ENCODE peak calls at places on chromosomes 13 and 19, in four cellular contexts. B, F, E and C are unnamed samples.

GRCh38 chr19:956747-957451 is 27.2 kb upstream of the WDR18 start:
- DNase-seq in B (no peak), F (peak), E (no peak), C (no peak)

GRCh38 chr13:59837101-59837500 is 326.6 kb downstream of the DIAPH3 start:
- DNase-seq in B (no peak), F (no peak), E (no peak), C (no peak)

GRCh38 chr19:23071087-23071511 is 45.7 kb upstream of the ZNF730 start:
- DNase-seq in B (no peak), F (no peak), E (peak), C (peak)

GRCh38 chr13:43787998-43788397 is 1.2 kb upstream of the ENOX1 start:
- DNase-seq in B (no peak), F (peak), E (no peak), C (no peak)

GRCh38 chr13:56400774-56401173 is 739.9 kb upstream of the PRR20A start:
- DNase-seq in B (no peak), F (no peak), E (no peak), C (no peak)

GRCh38 chr19:489418-490196 is 6.7 kb upstream of the MADCAM1 start:
- DNase-seq in B (peak), F (no peak), E (no peak), C (no peak)

GRCh38 chr19:15640904-15641597 is 354 bp downstream of the CYP4F3 start:
- DNase-seq in B (no peak), F (no peak), E (no peak), C (no peak)

GRCh38 chr13:100323937-100324336 is 235.0 kb downstream of the PCCA start:
- DNase-seq in B (no peak), F (no peak), E (no peak), C (no peak)

GRCh38 chr13:31749929-31750328 is 10.6 kb downstream of the RXFP2 start:
- DNase-seq in B (no peak), F (no peak), E (no peak), C (no peak)

GRCh38 chr13:61463027-61463426 is 47.4 kb upstream of the PCDH20 start:
- DNase-seq in B (no peak), F (no peak), E (no peak), C (no peak)

GRCh38 chr19:3670258-3670795 is 29.9 kb downstream of the PIP5K1C start:
- DNase-seq in B (peak), F (peak), E (peak), C (peak)

GRCh38 chr13:89827552-89827951 is 1519.9 kb upstream of the MIR17HG start:
- DNase-seq in B (no peak), F (no peak), E (no peak), C (no peak)

GRCh38 chr13:97459215-97459772 is 25.3 kb downstream of the RAP2A start:
- DNase-seq in B (no peak), F (no peak), E (no peak), C (no peak)

GRCh38 chr19:45526143-45526542 is 18.9 kb downstream of the VASP start:
- DNase-seq in B (peak), F (peak), E (peak), C (peak)

GRCh38 chr19:43408043-43408442 is 6.6 kb upstream of the TEX101 start:
- DNase-seq in B (no peak), F (no peak), E (no peak), C (no peak)

GRCh38 chr19:12723383-12723642 is 419 bp downstream of the TNPO2 start:
- DNase-seq in B (no peak), F (no peak), E (no peak), C (no peak)

GRCh38 chr13:48783181-48783630 is 129.5 kb downstream of the CYSLTR2 start:
- DNase-seq in B (peak), F (peak), E (peak), C (peak)

GRCh38 chr19:8499048-8499833 is 3.2 kb downstream of the PRAM1 start:
- DNase-seq in B (no peak), F (no peak), E (no peak), C (no peak)

GRCh38 chr13:109412232-109412935 is 374.0 kb downstream of the IRS2 start:
- DNase-seq in B (peak), F (peak), E (peak), C (peak)

GRCh38 chr13:42649761-42650289 is 75.9 kb downstream of the TNFSF11 start:
- DNase-seq in B (no peak), F (no peak), E (no peak), C (no peak)

GRCh38 chr13:73851104-73851503 is 283.1 kb downstream of the KLF12 start:
- DNase-seq in B (no peak), F (no peak), E (no peak), C (no peak)

GRCh38 chr13:82717249-82717648 is 1165.0 kb downstream of the SLITRK1 start:
- DNase-seq in B (no peak), F (no peak), E (no peak), C (no peak)

GRCh38 chr19:43395561-43395960 is 19.1 kb upstream of the TEX101 start:
- DNase-seq in B (no peak), F (no peak), E (no peak), C (no peak)

GRCh38 chr19:40413291-40413994 is at the start of gene PRX:
- DNase-seq in B (no peak), F (no peak), E (no peak), C (no peak)

GRCh38 chr19:14786421-14786851 is 8.1 kb upstream of the ADGRE2 start:
- DNase-seq in B (no peak), F (no peak), E (peak), C (peak)

GRCh38 chr13:44362394-44363040 is 11.1 kb upstream of the SERP2 start:
- DNase-seq in B (no peak), F (no peak), E (no peak), C (no peak)

GRCh38 chr13:49749852-49750251 is 42.6 kb downstream of the KPNA3 start:
- DNase-seq in B (no peak), F (no peak), E (no peak), C (no peak)

GRCh38 chr19:53849237-53849676 is 18.4 kb upstream of the MYADM start:
- DNase-seq in B (no peak), F (peak), E (peak), C (no peak)

GRCh38 chr13:91056746-91057145 is 290.7 kb upstream of the MIR17HG start:
- DNase-seq in B (no peak), F (no peak), E (no peak), C (no peak)

GRCh38 chr13:53028637-53029121 is at the start of gene OLFM4:
- DNase-seq in B (no peak), F (peak), E (no peak), C (no peak)

GRCh38 chr19:1189419-1189818 is 15.4 kb upstream of the SBNO2 start:
- DNase-seq in B (peak), F (no peak), E (no peak), C (no peak)

GRCh38 chr19:16869331-16869972 is 19.3 kb upstream of the F2RL3 start:
- DNase-seq in B (no peak), F (no peak), E (no peak), C (no peak)

GRCh38 chr19:1807695-1808394 is 4.2 kb downstream of the ATP8B3 start:
- DNase-seq in B (peak), F (no peak), E (no peak), C (no peak)

GRCh38 chr19:40523322-40524047 is 53.2 kb upstream of the SHKBP1 start:
- DNase-seq in B (peak), F (peak), E (no peak), C (peak)

GRCh38 chr13:33445476-33445875 is 159.9 kb upstream of the STARD13 start:
- DNase-seq in B (no peak), F (no peak), E (no peak), C (no peak)

GRCh38 chr19:33628921-33629825 is 7.4 kb downstream of the CHST8 start:
- DNase-seq in B (no peak), F (no peak), E (no peak), C (no peak)

GRCh38 chr19:47499863-47500830 is 14.7 kb downstream of the NAPA start:
- DNase-seq in B (no peak), F (no peak), E (no peak), C (no peak)

GRCh38 chr19:29715695-29716581 is 877 bp upstream of the C19orf12 start:
- DNase-seq in B (no peak), F (no peak), E (no peak), C (peak)

GRCh38 chr13:102707465-102707864 is 12.6 kb upstream of the METTL21C start:
- DNase-seq in B (no peak), F (no peak), E (no peak), C (peak)

GRCh38 chr19:18390075-18390909 is 4.3 kb downstream of the GDF15 start:
- DNase-seq in B (no peak), F (no peak), E (no peak), C (no peak)
- TF ChIP-seq POLR2A in B (no peak), F (peak), E (no peak), C (no peak)

GRCh38 chr19:48616041-48616436 is 1.2 kb upstream of the FAM83E start:
- DNase-seq in B (no peak), F (no peak), E (no peak), C (no peak)
- TF ChIP-seq POLR2A in B (no peak), F (no peak), E (no peak), C (no peak)

DNA sequence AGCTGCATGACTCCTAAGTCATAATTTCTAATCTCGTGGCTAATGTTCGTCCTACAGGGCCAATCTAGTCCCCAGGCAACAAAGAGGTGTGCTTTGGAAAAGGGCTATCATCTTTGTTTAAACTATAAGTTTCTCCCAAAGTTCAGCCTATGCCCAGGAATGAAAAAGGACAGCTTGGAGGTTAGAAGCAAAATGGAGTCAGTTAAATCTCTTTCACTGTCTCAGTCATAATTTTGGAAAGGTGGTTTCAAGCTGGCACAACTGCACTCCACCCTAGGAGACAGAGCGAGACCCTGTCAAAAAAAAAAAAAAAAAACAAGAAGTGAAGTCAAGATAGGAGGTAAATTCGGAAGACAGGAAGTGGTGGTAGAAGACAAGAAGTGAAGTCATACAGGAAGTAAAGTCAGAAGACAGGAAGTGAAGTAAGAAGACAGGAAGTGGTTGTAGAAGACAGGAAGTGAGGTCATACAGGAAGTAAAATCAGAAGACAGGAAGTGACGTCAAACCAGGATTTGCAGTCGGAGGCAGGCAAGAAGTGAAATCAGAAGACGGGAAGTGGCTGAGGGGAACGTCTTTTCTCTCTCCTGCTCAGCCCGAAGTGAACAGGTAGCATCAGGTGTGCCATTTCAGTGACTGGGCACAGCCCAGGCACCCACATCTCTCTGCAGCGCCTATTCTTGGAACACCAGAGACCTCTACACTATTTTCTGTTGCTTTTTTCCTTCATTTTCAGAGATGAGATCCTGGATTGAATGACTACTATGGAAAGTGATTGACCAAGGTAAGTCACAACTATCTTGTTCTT is 32.2 kb downstream of the GP6 start:
- DNase-seq in B (peak), F (peak), E (no peak), C (peak)
- TF ChIP-seq POLR2A in B (peak), F (peak), E (no peak), C (no peak)

GRCh38 chr13:111644750-111645149 is 324.3 kb downstream of the TEX29 start:
- DNase-seq in B (no peak), F (no peak), E (no peak), C (no peak)
- TF ChIP-seq POLR2A in B (no peak), F (no peak), E (no peak), C (no peak)

GRCh38 chr19:7394728-7395359 is 46.1 kb downstream of the ARHGEF18 start:
- DNase-seq in B (peak), F (peak), E (peak), C (peak)
- TF ChIP-seq POLR2A in B (peak), F (peak), E (no peak), C (peak)

DNA sequence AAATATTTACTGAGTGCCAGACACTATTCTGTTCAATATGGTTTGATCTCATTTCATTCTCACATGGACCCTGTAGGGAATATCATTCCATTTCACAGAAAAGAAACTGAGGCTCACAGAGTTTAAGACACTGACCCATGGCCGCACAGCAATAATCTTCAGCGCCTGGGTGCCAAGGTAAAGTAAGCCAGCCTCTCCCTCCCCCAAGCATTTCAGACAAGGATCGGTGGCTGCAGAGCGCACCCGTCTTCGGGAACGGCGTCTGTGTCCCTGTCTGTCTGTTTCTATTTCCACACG is 4.3 kb upstream of the PDE4A start:
- DNase-seq in B (no peak), F (no peak), E (no peak), C (no peak)
- TF ChIP-seq POLR2A in B (no peak), F (no peak), E (no peak), C (no peak)

GRCh38 chr13:80340643-80341097 is 256 bp downstream of the SPRY2 start:
- DNase-seq in B (no peak), F (no peak), E (no peak), C (no peak)

GRCh38 chr13:80339578-80339840 is 1.4 kb downstream of the SPRY2 start:
- DNase-seq in B (no peak), F (no peak), E (no peak), C (no peak)

GRCh38 chr13:80339841-80340642 is 884 bp downstream of the SPRY2 start:
- DNase-seq in B (peak), F (peak), E (peak), C (peak)

GRCh38 chr13:80337706-80338105 is 3.2 kb downstream of the SPRY2 start:
- DNase-seq in B (no peak), F (no peak), E (no peak), C (no peak)

DNA sequence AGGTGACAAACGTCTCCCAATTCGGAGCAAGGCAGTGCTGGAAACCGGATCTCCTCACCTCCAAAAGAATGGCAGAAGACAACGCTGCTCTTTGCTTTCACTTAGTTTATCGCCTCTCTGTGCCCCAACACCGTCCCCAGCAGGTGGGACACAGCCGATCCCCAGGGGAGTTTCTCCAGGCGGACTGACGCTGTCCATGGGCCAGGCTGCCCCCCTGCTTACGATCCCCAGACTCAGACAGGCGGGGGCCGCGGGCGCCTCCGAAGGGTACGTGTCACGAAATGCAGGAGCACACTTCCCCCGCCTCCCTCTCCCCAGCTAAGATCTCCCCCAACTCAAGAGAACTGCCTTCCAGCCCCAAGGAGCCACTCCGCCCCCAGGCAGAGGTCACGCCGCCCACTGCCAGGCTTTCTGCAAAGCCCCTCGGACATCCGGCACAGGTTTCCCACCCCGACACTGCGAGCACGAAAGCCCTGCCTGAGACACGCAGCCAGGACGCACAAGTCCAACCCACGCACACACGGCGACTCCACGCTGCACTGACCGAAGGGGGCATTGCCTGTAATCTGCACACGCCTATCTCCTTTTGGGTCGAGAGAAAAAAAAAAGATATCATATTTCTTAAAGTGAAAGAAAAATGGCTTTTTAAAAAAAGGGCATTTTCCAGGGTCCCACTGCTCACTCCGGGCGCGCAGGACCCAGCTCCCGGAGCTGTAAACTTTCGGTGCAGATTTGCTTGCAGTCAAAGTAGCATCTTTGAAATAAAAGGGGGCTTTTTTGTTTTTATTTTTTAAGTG is 1.9 kb downstream of the SPRY2 start:
- DNase-seq in B (peak), F (peak), E (peak), C (peak)
- TF ChIP-seq POLR2A in B (peak), F (peak), E (no peak), C (peak)

GRCh38 chr13:72726721-72727416 is 560 bp downstream of the MZT1 start:
- DNase-seq in B (peak), F (peak), E (peak), C (peak)

GRCh38 chr13:72728290-72728605 is 525 bp downstream of the BORA start:
- DNase-seq in B (no peak), F (no peak), E (no peak), C (no peak)

GRCh38 chr13:72727417-72728289 is at the start of the genes BORA and MZT1:
- DNase-seq in B (peak), F (peak), E (peak), C (peak)
- TF ChIP-seq POLR2A in B (peak), F (peak), E (no peak), C (peak)

DNA sequence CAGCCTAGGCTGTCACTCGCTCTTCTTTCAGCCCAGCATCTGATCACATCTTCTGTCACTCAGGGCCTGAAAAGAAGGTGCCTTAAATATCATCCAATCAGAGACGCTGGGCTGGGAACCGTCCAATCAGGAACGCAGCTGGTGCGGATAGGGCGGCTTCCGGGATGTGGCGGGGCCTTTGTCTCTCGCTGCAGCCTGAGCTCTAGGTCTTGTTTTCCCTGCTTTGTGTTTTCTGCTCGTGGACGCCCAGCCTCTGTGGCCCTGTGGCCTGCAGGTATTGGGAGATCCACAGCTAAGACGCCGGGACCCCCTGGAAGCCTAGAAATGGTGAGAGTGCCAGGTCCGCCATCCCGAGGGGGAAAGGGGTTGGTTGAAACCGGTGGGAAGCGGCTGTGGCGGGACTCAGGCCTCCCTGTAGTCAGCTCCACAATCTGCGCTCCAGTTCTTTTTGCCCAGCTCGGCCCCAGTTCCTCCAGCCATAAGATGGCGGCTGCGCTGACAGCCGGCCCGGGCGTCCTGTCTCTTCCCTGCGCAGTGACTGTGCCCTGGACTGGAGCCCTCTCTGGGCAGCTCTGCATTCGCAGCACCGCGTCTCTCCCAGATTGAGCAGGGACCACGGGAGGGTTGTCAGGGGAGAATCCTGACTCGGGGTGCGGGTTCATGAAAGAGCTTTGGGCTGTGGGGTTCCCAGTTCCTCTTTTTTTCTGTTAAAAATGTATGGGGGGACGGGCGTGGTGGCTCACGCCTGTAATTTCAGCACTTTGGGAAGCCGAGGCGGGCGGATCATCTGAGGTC is at the start of gene ZNF85:
- DNase-seq in B (peak), F (peak), E (peak), C (peak)
- TF ChIP-seq POLR2A in B (peak), F (peak), E (no peak), C (no peak)

GRCh38 chr13:40706439-40706838 is 40.0 kb upstream of the FOXO1 start:
- DNase-seq in B (no peak), F (no peak), E (no peak), C (no peak)
- TF ChIP-seq POLR2A in B (no peak), F (no peak), E (no peak), C (no peak)